ENCODE peak calls at places on chromosomes 13 and 19, in five cellular contexts. W, Z, V, J and C are unnamed samples.

GRCh38 chr19:11361037-11361770 is 6.0 kb downstream of the PLPPR2 start:
- DNase-seq in W (peak), Z (peak), V (no peak), J (peak), C (peak)

GRCh38 chr13:20165417-20166257 is 4.8 kb upstream of the GJA3 start:
- DNase-seq in W (no peak), Z (peak), V (no peak), J (no peak), C (no peak)

GRCh38 chr19:18649371-18650047 is 12.7 kb downstream of the KLHL26 start:
- DNase-seq in W (peak), Z (peak), V (no peak), J (peak), C (peak)

GRCh38 chr19:31349160-31349881 is at the start of gene TSHZ3:
- DNase-seq in W (peak), Z (peak), V (peak), J (peak), C (peak)

GRCh38 chr13:21965095-21965494 is 294.2 kb downstream of the FGF9 start:
- DNase-seq in W (no peak), Z (no peak), V (no peak), J (no peak), C (no peak)

GRCh38 chr13:20371825-20372224 is 139.7 kb upstream of the GJB6 start:
- DNase-seq in W (no peak), Z (no peak), V (no peak), J (no peak), C (no peak)

GRCh38 chr19:36151144-36152051 is 849 bp downstream of the COX7A1 start:
- DNase-seq in W (no peak), Z (no peak), V (no peak), J (no peak), C (no peak)

GRCh38 chr13:71028884-71029283 is 838.1 kb downstream of the DACH1 start:
- DNase-seq in W (no peak), Z (no peak), V (no peak), J (no peak), C (no peak)

GRCh38 chr13:110925023-110925608 is 10.2 kb upstream of the ANKRD10 start:
- DNase-seq in W (peak), Z (no peak), V (no peak), J (peak), C (no peak)

GRCh38 chr19:47107953-47108746 is 5.4 kb downstream of the ZC3H4 start:
- DNase-seq in W (peak), Z (peak), V (no peak), J (no peak), C (no peak)

GRCh38 chr19:17951151-17952040 is 15.5 kb upstream of the KCNN1 start:
- DNase-seq in W (no peak), Z (no peak), V (no peak), J (peak), C (no peak)

GRCh38 chr19:50008532-50008931 is 16.6 kb downstream of the VRK3 start:
- DNase-seq in W (no peak), Z (no peak), V (no peak), J (peak), C (no peak)

GRCh38 chr19:23481043-23481442 is 85.8 kb upstream of the ZNF91 start:
- DNase-seq in W (no peak), Z (peak), V (no peak), J (no peak), C (no peak)

GRCh38 chr13:23701646-23702045 is 131.4 kb downstream of the TNFRSF19 start:
- DNase-seq in W (peak), Z (no peak), V (no peak), J (no peak), C (peak)

GRCh38 chr13:106163426-106163825 is 372.0 kb downstream of the EFNB2 start:
- DNase-seq in W (no peak), Z (no peak), V (no peak), J (no peak), C (no peak)

GRCh38 chr19:46610413-46610775 is 9.3 kb downstream of the CALM3 start:
- DNase-seq in W (no peak), Z (no peak), V (no peak), J (no peak), C (no peak)

GRCh38 chr19:58305932-58306323 is 751 bp downstream of the ERVK3-1 start:
- DNase-seq in W (no peak), Z (peak), V (no peak), J (no peak), C (no peak)

GRCh38 chr19:11594084-11594483 is 3.2 kb upstream of the ZNF627 start:
- DNase-seq in W (no peak), Z (no peak), V (no peak), J (no peak), C (no peak)

GRCh38 chr19:53908106-53908932 is 759 bp upstream of the CACNG7 start:
- DNase-seq in W (peak), Z (peak), V (no peak), J (peak), C (peak)

GRCh38 chr13:48648446-48648845 is 5.3 kb upstream of the CYSLTR2 start:
- DNase-seq in W (no peak), Z (no peak), V (no peak), J (no peak), C (no peak)

GRCh38 chr13:110259651-110260050 is 47.3 kb downstream of the COL4A1 start:
- DNase-seq in W (no peak), Z (no peak), V (no peak), J (no peak), C (no peak)

GRCh38 chr13:112885782-112886268 is 83.2 kb upstream of the MCF2L start:
- DNase-seq in W (peak), Z (peak), V (no peak), J (peak), C (peak)